ENCODE peak calls at places on chromosomes 4 and X, in seven cellular contexts. Q is Caco-2, O is neural crest cell, M is nephron progenitor cell, V is glutamatergic neuron, N is heart right ventricle, U is psoas muscle. C is an unnamed sample.

GRCh38 chr4:948101-948935 is 16.1 kb downstream of the TMEM175 start:
- DNase-seq in N (no peak), M (no peak), Q (no peak), V (peak), U (peak), O (no peak), C (no peak)

GRCh38 chr4:1515156-1515555 is 108.9 kb upstream of the NKX1-1 start:
- DNase-seq in O (no peak), Q (no peak), U (no peak), N (no peak), M (no peak), V (no peak), C (no peak)

GRCh38 chr4:8346838-8347605 is 77.5 kb downstream of the HTRA3 start:
- DNase-seq in V (no peak), Q (peak), N (no peak), O (no peak), M (no peak), U (no peak), C (no peak)

GRCh38 chr4:161248880-161249279 is 914.9 kb downstream of the FSTL5 start:
- DNase-seq in Q (no peak), M (no peak), O (no peak), U (no peak), N (no peak), V (no peak), C (no peak)

GRCh38 chrX:17361620-17362019 is 13.4 kb upstream of the NHS start:
- DNase-seq in N (no peak), V (peak), Q (peak), O (peak), M (peak), U (no peak), C (no peak)

GRCh38 chrX:110853610-110854009 is 58.0 kb upstream of the CHRDL1 start:
- DNase-seq in V (peak), N (peak), M (peak), U (peak), O (peak), Q (no peak), C (no peak)

GRCh38 chr4:152999376-153000067 is 63.4 kb downstream of the FHDC1 start:
- DNase-seq in M (no peak), V (no peak), U (no peak), Q (no peak), O (no peak), N (no peak), C (no peak)

GRCh38 chr4:37054670-37055069 is 189.9 kb upstream of the NWD2 start:
- DNase-seq in M (peak), N (no peak), O (no peak), V (peak), U (no peak), Q (no peak), C (no peak)

GRCh38 chr4:71052034-71052433 is 58.6 kb downstream of the DCK start:
- DNase-seq in M (no peak), V (no peak), O (no peak), Q (no peak), U (no peak), N (no peak), C (no peak)

GRCh38 chrX:78658851-78659744 is at the start of gene RTL3:
- DNase-seq in U (no peak), O (no peak), V (no peak), Q (no peak), N (no peak), M (no peak), C (no peak)

GRCh38 chr4:99144070-99144469 is at the start of gene ADH4:
- DNase-seq in M (no peak), O (no peak), U (no peak), N (no peak), V (no peak), Q (no peak), C (no peak)

GRCh38 chrX:143437439-143437838 is 79.8 kb downstream of the SPANXN3 start:
- DNase-seq in Q (no peak), N (no peak), M (peak), V (no peak), O (no peak), U (no peak), C (no peak)

GRCh38 chr4:67929447-67929846 is 33.8 kb downstream of the TMPRSS11A start:
- DNase-seq in Q (no peak), N (no peak), M (no peak), V (no peak), U (no peak), O (no peak), C (no peak)

GRCh38 chrX:102712967-102713677 is 874 bp downstream of the GPRASP2 start:
- DNase-seq in O (peak), Q (peak), U (peak), V (peak), M (peak), N (peak), C (no peak)

GRCh38 chr4:88609387-88609786 is 17.1 kb downstream of the HERC3 start:
- DNase-seq in U (no peak), N (no peak), V (no peak), M (no peak), O (no peak), Q (no peak), C (no peak)

GRCh38 chr4:12933760-12934221 is 550.3 kb downstream of the RAB28 start:
- DNase-seq in Q (no peak), M (no peak), V (no peak), O (peak), U (no peak), N (no peak), C (no peak)

GRCh38 chr4:73732759-73733431 is 7.5 kb upstream of the CXCL8 start:
- DNase-seq in M (no peak), O (no peak), N (peak), U (no peak), Q (no peak), V (no peak), C (no peak)

GRCh38 chrX:119647552-119648420 is 41.6 kb upstream of the NKRF start:
- DNase-seq in V (no peak), U (no peak), M (no peak), O (no peak), N (no peak), Q (no peak), C (no peak)

GRCh38 chr4:13990596-13991589 is 363.4 kb upstream of the BOD1L1 start:
- DNase-seq in U (no peak), Q (peak), V (peak), M (peak), N (no peak), O (no peak), C (no peak)

GRCh38 chr4:140153419-140153743 is 603 bp downstream of the MAML3 start:
- DNase-seq in V (no peak), U (no peak), N (no peak), Q (no peak), M (no peak), O (no peak), C (no peak)

GRCh38 chr4:162804323-162804924 is 362.3 kb downstream of the NAF1 start:
- DNase-seq in M (no peak), V (no peak), N (no peak), O (no peak), U (no peak), Q (no peak), C (no peak)

DNA sequence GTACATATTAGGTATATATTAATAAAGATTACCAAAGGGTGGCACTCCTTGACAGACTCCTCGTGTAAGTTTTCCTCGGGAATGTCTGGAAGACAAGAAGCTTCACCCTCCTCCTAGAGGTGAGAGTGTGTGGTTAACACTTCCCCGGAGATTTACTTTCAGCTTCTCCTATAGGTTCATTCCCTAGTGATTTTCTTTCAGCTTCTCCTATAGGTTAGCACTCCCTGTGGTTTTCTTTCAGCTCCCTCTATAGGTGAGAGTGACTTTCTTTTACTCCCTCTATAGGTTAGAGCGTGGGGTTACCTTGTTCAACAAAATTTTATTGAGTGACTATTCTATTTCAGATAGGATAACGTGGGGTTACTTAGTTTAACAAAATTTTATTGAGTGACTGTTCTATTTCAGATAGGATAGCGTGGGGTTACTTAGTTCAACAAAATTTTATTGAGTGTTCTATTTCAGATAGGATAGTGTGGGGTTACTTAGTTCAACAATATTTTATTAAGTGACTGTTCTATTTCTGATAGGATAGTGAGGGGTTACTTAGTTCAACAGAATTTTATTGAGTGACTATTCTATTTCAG is 106.0 kb upstream of the PLAC1 start:
- DNase-seq in M (no peak), O (no peak), N (no peak), Q (peak), V (no peak), U (no peak), C (no peak)
- TF ChIP-seq CTCF in M (no peak), O (peak), N (no peak), Q (peak), V (no peak), U (no peak), C (no peak)

DNA sequence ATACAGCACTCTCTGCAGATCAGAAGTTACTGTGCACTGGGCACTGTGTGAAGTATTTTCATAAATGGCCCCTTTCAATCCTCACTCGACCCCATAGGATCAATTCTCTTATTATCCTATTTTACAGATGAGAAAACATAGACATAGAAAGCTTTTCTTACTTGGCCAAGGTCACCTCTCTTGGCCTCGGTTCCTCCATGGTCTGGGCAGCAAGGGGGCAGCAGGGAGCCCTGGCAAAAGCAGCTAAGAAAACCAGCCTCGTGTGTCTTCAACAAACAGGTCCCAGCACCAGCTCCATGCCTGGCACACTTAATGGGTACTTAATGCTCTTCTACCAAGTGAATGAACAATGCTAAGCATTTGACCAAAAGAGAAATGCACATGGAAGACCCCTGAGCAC is 34.4 kb downstream of the BST1 start:
- DNase-seq in V (no peak), U (no peak), N (no peak), O (no peak), Q (no peak), M (no peak), C (no peak)
- TF ChIP-seq CTCF in V (no peak), U (no peak), N (no peak), O (no peak), Q (no peak), M (no peak), C (no peak)

GRCh38 chr4:107046261-107046660 is 10.1 kb upstream of the DKK2 start:
- DNase-seq in V (no peak), U (no peak), N (no peak), Q (no peak), O (no peak), M (no peak), C (no peak)

DNA sequence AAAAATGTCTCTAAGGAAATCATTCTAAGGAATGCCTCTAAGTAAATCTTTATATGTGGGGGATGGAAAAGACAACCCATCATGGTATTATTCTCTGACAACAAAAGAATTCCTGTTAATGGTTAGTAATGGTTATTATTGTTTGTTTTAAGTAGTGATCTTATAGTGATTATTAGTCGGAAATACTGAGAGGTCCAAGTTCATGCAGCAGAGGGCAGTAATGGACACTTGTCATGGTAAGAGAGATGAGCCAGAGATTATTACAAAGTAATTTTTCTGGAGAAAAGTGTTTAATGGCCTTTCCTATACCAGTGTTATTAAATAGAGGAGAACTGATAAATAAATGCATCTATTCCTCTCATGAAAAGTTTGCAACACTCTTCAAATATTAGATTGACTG is 8.1 kb upstream of the DKK2 start:
- DNase-seq in N (no peak), O (no peak), Q (no peak), V (no peak), U (no peak), M (no peak), C (no peak)
- TF ChIP-seq CTCF in N (no peak), O (peak), Q (no peak), V (peak), U (no peak), M (no peak), C (peak)

DNA sequence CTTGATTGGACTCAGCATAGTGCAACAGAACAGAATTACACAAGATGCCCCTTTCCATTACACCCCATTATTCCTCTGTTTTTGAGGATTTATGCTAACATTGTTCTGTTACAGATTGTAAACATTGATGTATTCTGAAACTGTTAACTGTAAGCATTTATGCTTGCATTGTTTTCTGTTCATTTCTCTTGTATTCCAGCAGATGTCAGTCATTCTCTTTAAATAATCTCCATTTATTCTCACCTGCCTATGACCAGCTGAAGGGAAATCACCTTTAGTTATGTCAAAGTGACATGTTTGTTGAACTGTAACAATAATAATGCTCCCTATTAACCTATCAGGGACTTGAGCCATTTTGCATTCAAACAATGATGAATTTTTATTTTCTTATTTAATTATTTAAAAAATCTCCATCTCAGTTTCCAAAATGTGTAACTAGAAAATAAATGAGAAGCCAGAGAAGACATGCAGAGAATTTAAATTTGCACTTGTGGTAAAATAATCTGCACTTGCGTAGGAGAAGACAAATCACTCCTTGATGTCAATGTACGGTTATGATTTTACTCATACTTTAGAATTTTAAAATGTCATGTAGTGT is 58.0 kb downstream of the SPCS3 start:
- DNase-seq in U (no peak), O (no peak), M (no peak), Q (no peak), V (no peak), N (no peak), C (no peak)
- TF ChIP-seq CTCF in U (peak), O (peak), M (peak), Q (no peak), V (no peak), N (peak), C (peak)

C was measured in AG09319.